ENCODE peak calls at places on chromosome 6, in eight cellular contexts. A is CD8-positive, alpha-beta T cell; F is Panc1; Y is fibroblast of lung; P is BJ; T is K562; V is adrenal gland; U is lung. M is an unnamed sample.

GRCh38 chr6:144898052-144898689 is 613.0 kb downstream of the UTRN start:
- DNase-seq in A (no peak), F (no peak), Y (peak; percentile 26), P (no peak), T (no peak), V (no peak), U (no peak), M (no peak)

GRCh38 chr6:170177383-170178265 is 113.3 kb downstream of the DLL1 start:
- DNase-seq in A (no peak), F (no peak), Y (no peak), P (no peak), T (no peak), V (peak; percentile 19), U (no peak), M (no peak)

GRCh38 chr6:12354499-12354898 is 64.3 kb downstream of the EDN1 start:
- DNase-seq in A (no peak), F (no peak), Y (peak; percentile 55), P (no peak), T (no peak), V (no peak), U (peak; percentile 51), M (no peak)

GRCh38 chr6:112910256-112910655 is 563.1 kb downstream of the RFPL4B start:
- DNase-seq in A (no peak), F (no peak), Y (no peak), P (peak; percentile 51), T (no peak), V (no peak), U (no peak), M (no peak)

GRCh38 chr6:132768051-132768517 is 10.4 kb upstream of the VNN2 start:
- DNase-seq in A (no peak), F (no peak), Y (peak; percentile 25), P (no peak), T (peak; percentile 67), V (peak; percentile 47), U (peak; percentile 38), M (peak; percentile 53)

GRCh38 chr6:35468980-35469710 is 944 bp downstream of the RPL10A start:
- DNase-seq in A (no peak), F (no peak), Y (no peak), P (no peak), T (peak; percentile 34), V (no peak), U (no peak), M (no peak)

GRCh38 chr6:107443066-107443903 is 16.1 kb downstream of the PDSS2 start:
- DNase-seq in A (no peak), F (no peak), Y (no peak), P (no peak), T (no peak), V (no peak), U (no peak), M (no peak)

GRCh38 chr6:159978291-159979135 is 9.6 kb downstream of the IGF2R start:
- DNase-seq in A (peak; percentile 30), F (no peak), Y (no peak), P (no peak), T (no peak), V (no peak), U (no peak), M (no peak)

GRCh38 chr6:151445482-151445881 is 6.4 kb downstream of the RMND1 start:
- DNase-seq in A (no peak), F (no peak), Y (peak; percentile 58), P (no peak), T (no peak), V (no peak), U (no peak), M (no peak)

GRCh38 chr6:45327956-45328522 is at the start of gene RUNX2:
- DNase-seq in A (no peak), F (no peak), Y (peak; percentile 91), P (peak; percentile 40), T (no peak), V (no peak), U (no peak), M (no peak)

GRCh38 chr6:153218184-153218792 is 87.2 kb upstream of the RGS17 start:
- DNase-seq in A (no peak), F (no peak), Y (no peak), P (no peak), T (no peak), V (no peak), U (no peak), M (no peak)

GRCh38 chr6:39731565-39731964 is 6.4 kb upstream of the KIF6 start:
- DNase-seq in A (no peak), F (no peak), Y (no peak), P (no peak), T (peak; percentile 6), V (no peak), U (no peak), M (no peak)
- TF ChIP-seq CTCF in A (no peak), F (no peak), Y (peak; percentile 5), P (no peak), T (peak; percentile 27), V (no peak), U (no peak), M (no peak)

GRCh38 chr6:20313086-20313485 is 88.6 kb upstream of the E2F3 start:
- DNase-seq in A (no peak), F (no peak), Y (no peak), P (no peak), T (no peak), V (no peak), U (no peak), M (no peak)
- H3K27me3 ChIP-seq in A (no peaks in the 10 kb centered on the region), F (peaks cover 18% of the 10 kb centered on the region), Y (no peaks in the 10 kb centered on the region), P (no peaks in the 10 kb centered on the region), T (no peaks in the 10 kb centered on the region), V (no peaks in the 10 kb centered on the region), U (no peaks in the 10 kb centered on the region), M (no peaks in the 10 kb centered on the region)

DNA sequence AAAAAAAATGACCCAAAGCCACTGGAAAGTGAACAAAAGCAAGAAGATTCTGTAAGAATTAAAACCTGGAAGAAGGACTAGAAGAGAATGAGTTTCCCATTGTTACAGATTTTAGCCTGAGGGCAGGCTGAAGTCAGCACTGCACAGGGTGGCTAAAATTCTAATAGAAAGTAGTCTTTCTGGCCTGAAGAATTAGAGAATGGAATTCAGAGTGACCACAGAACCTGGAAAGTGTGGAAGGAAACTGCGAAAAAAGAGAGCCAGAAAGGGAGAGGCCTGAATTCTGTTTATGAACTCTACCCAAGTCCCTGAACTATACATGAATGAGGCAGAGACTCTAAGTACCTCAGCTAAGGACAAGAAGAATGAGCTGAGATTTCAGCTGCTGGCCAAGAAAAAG is 38.9 kb upstream of the FILIP1 start:
- DNase-seq in A (no peak), F (no peak), Y (no peak), P (no peak), T (no peak), V (no peak), U (no peak), M (no peak)
- TF ChIP-seq CTCF in A (no peak), F (no peak), Y (no peak), P (no peak), T (no peak), V (no peak), U (no peak), M (no peak)

GRCh38 chr6:99611148-99611547 is 4.5 kb downstream of the PRDM13 start:
- DNase-seq in A (no peak), F (no peak), Y (no peak), P (no peak), T (peak; percentile 65), V (no peak), U (no peak), M (no peak)

GRCh38 chr6:99613398-99613704 is 6.7 kb downstream of the PRDM13 start:
- DNase-seq in A (no peak), F (no peak), Y (peak; percentile 39), P (no peak), T (no peak), V (no peak), U (no peak), M (no peak)

GRCh38 chr6:99614430-99615161 is 8.0 kb downstream of the PRDM13 start:
- DNase-seq in A (no peak), F (no peak), Y (no peak), P (no peak), T (no peak), V (no peak), U (no peak), M (no peak)

GRCh38 chr6:99613705-99614429 is 7.2 kb downstream of the PRDM13 start:
- DNase-seq in A (no peak), F (no peak), Y (no peak), P (no peak), T (no peak), V (no peak), U (no peak), M (no peak)

GRCh38 chr6:99612551-99613397 is 6.1 kb downstream of the PRDM13 start:
- DNase-seq in A (no peak), F (no peak), Y (no peak), P (no peak), T (no peak), V (no peak), U (no peak), M (no peak)
- H3K27me3 ChIP-seq in A (peaks cover 54% of the 10 kb centered on the region), F (peaks cover 38% of the 10 kb centered on the region), Y (peaks cover 71% of the 10 kb centered on the region), P (peaks cover 53% of the 10 kb centered on the region), T (peaks cover 6% of the 10 kb centered on the region), V (peaks cover 91% of the 10 kb centered on the region), U (peaks cover 4% of the 10 kb centered on the region), M (peaks cover 81% of the 10 kb centered on the region)

GRCh38 chr6:29724937-29725869 is 2.0 kb downstream of the HLA-F start:
- DNase-seq in A (no peak), F (no peak), Y (no peak), P (no peak), T (no peak), V (no peak), U (no peak), M (no peak)

GRCh38 chr6:29722773-29723665 is at the start of gene HLA-F:
- DNase-seq in A (peak; percentile 87), F (no peak), Y (peak; percentile 59), P (peak; percentile 60), T (no peak), V (peak; percentile 94), U (peak; percentile 91), M (peak; percentile 84)

GRCh38 chr6:29723666-29724588 is 693 bp downstream of the HLA-F start:
- DNase-seq in A (peak; percentile 71), F (no peak), Y (no peak), P (no peak), T (no peak), V (peak; percentile 64), U (peak; percentile 50), M (peak; percentile 75)

GRCh38 chr6:29725981-29726380 is 2.7 kb downstream of the HLA-F start:
- DNase-seq in A (no peak), F (no peak), Y (no peak), P (no peak), T (no peak), V (no peak), U (no peak), M (no peak)

DNA sequence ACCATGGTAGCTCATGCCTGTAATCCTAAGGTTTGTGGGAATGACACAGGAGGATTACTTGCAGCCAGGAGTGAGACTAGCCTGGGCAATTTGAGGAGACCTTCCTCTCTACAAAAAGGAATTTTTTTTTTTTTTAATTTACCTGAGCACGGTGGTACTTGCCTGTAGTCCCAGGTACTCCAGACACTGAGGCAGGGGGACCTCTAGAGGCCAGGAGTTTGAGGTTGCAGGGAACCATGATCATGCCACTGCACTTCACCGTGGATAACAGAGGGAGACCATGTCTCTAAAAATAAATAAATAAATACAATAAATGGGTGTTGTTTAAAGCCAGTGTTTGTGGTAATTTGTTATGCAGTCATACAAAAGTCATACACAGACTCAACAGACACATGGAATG is 2.4 kb upstream of the HLA-F start:
- DNase-seq in A (peak; percentile 36), F (no peak), Y (no peak), P (no peak), T (no peak), V (no peak), U (no peak), M (no peak)
- TF ChIP-seq CTCF in A (peak; percentile 27), F (peak; percentile 40), Y (no peak), P (no peak), T (peak; percentile 5), V (no peak), U (no peak), M (no peak)

GRCh38 chr6:38808039-38808438 is 92.9 kb downstream of the DNAH8 start:
- DNase-seq in A (no peak), F (no peak), Y (no peak), P (no peak), T (no peak), V (no peak), U (no peak), M (no peak)
- H3K27me3 ChIP-seq in A (no peaks in the 10 kb centered on the region), F (peaks cover 34% of the 10 kb centered on the region), Y (no peaks in the 10 kb centered on the region), P (peaks cover 1% of the 10 kb centered on the region), T (no peaks in the 10 kb centered on the region), V (peaks cover 5% of the 10 kb centered on the region), U (no peaks in the 10 kb centered on the region), M (no peaks in the 10 kb centered on the region)

M was measured in pancreas.